ENCODE peak calls at places on chromosomes 1 and 21, in five cellular contexts. One of them, this sample, is unnamed.

GRCh38 chr1:182198006-182198605 is 136.6 kb upstream of the ZNF648 start:
- DNase-seq in SK-N-SH: no peak
- DNase-seq in K562: peak
- DNase-seq in GM12878: no peak
- DNase-seq in HepG2: no peak
- DNase-seq in this sample: peak

GRCh38 chr21:27424601-27425000 is 457.7 kb upstream of the ADAMTS5 start:
- DNase-seq in SK-N-SH: no peak
- DNase-seq in K562: no peak
- DNase-seq in GM12878: no peak
- DNase-seq in HepG2: no peak
- DNase-seq in this sample: no peak

GRCh38 chr1:117059334-117059677 is 820 bp upstream of the TTF2 start:
- DNase-seq in SK-N-SH: no peak
- DNase-seq in K562: peak
- DNase-seq in GM12878: peak
- DNase-seq in HepG2: peak
- DNase-seq in this sample: peak

GRCh38 chr1:33273961-33274371 is 17.7 kb downstream of the ZNF362 start:
- DNase-seq in SK-N-SH: no peak
- DNase-seq in K562: no peak
- DNase-seq in GM12878: no peak
- DNase-seq in HepG2: no peak
- DNase-seq in this sample: no peak

GRCh38 chr1:243973169-243973568 is 77.9 kb upstream of the ZBTB18 start:
- DNase-seq in SK-N-SH: peak
- DNase-seq in K562: no peak
- DNase-seq in GM12878: no peak
- DNase-seq in HepG2: no peak
- DNase-seq in this sample: no peak

GRCh38 chr21:29330797-29331196 is 32.1 kb downstream of the BACH1 start:
- DNase-seq in SK-N-SH: no peak
- DNase-seq in K562: no peak
- DNase-seq in GM12878: no peak
- DNase-seq in HepG2: no peak
- DNase-seq in this sample: no peak

GRCh38 chr21:39079617-39080016 is 103.6 kb downstream of the PSMG1 start:
- DNase-seq in SK-N-SH: no peak
- DNase-seq in K562: peak
- DNase-seq in GM12878: no peak
- DNase-seq in HepG2: peak
- DNase-seq in this sample: no peak

GRCh38 chr1:26289158-26290059 is 9.5 kb downstream of the SH3BGRL3 start:
- DNase-seq in SK-N-SH: no peak
- DNase-seq in K562: peak
- DNase-seq in GM12878: no peak
- DNase-seq in HepG2: no peak
- DNase-seq in this sample: no peak

GRCh38 chr1:183871142-183871541 is 66.2 kb downstream of the RGL1 start:
- DNase-seq in SK-N-SH: no peak
- DNase-seq in K562: no peak
- DNase-seq in GM12878: no peak
- DNase-seq in HepG2: peak
- DNase-seq in this sample: no peak

GRCh38 chr1:215807926-215808325 is 240.8 kb downstream of the KCTD3 start:
- DNase-seq in SK-N-SH: no peak
- DNase-seq in K562: no peak
- DNase-seq in GM12878: no peak
- DNase-seq in HepG2: no peak
- DNase-seq in this sample: no peak

GRCh38 chr1:176949033-176949662 is 215.4 kb downstream of the ASTN1 start:
- DNase-seq in SK-N-SH: peak
- DNase-seq in K562: peak
- DNase-seq in GM12878: no peak
- DNase-seq in HepG2: peak
- DNase-seq in this sample: peak

GRCh38 chr1:6860401-6860800 is 75.1 kb downstream of the CAMTA1 start:
- DNase-seq in SK-N-SH: no peak
- DNase-seq in K562: peak
- DNase-seq in GM12878: no peak
- DNase-seq in HepG2: no peak
- DNase-seq in this sample: no peak

GRCh38 chr1:191256917-191257316 is 779.3 kb upstream of the BRINP3 start:
- DNase-seq in SK-N-SH: no peak
- DNase-seq in K562: no peak
- DNase-seq in GM12878: no peak
- DNase-seq in HepG2: no peak
- DNase-seq in this sample: no peak

GRCh38 chr1:205237526-205238484 is 10.1 kb downstream of the TMCC2 start:
- DNase-seq in SK-N-SH: no peak
- DNase-seq in K562: peak
- DNase-seq in GM12878: no peak
- DNase-seq in HepG2: no peak
- DNase-seq in this sample: no peak

DNA sequence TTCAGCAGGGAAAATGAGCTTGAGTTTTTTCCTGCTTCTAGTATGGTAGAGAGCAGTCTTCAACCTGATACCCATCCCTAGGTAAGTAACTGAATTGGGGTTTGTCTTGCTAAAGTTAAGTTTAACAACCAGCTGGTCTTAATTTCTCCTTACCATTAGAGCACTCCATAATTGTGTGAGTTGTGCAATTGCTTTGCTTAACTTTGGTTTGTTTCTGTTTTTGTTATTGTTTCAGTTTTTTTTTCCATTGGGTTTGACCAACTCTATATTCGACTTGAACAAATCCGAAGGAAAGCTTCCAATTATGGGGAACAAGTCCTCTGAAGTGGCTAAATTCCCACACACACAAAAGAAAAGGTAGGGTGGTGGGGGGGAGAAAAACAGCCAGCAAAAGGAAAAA is 641.1 kb downstream of the PLA2G4A start:
- DNase-seq in SK-N-SH: no peak
- DNase-seq in K562: no peak
- DNase-seq in GM12878: no peak
- DNase-seq in HepG2: no peak
- DNase-seq in this sample: no peak
- TF ChIP-seq FOXM1 in SK-N-SH: no peak
- TF ChIP-seq FOXM1 in K562: no peak
- TF ChIP-seq FOXM1 in GM12878: no peak
- TF ChIP-seq FOXM1 in HepG2: no peak
- TF ChIP-seq FOXM1 in this sample: no peak

DNA sequence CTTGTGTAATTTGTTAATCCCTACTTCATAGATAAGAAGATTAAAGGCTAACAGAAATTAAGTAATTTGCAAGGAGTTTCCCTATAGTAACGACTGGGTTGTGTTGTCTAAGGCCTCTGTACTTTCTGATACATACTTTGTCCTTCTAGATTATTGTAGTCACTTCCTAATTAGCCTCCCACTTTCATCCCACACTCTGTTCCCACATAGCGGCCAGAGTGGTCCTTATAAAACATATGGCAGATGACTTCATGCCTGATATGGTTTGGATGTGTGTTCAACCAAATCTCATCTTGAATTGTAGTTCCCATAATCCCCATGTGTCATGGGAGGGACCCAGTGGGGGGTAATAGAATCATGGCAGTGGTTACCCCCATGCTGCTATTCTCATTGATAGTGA is 120.5 kb upstream of the DAB1 start:
- DNase-seq in SK-N-SH: no peak
- DNase-seq in K562: no peak
- DNase-seq in GM12878: no peak
- DNase-seq in HepG2: no peak
- DNase-seq in this sample: no peak
- TF ChIP-seq FOXM1 in SK-N-SH: no peak
- TF ChIP-seq FOXM1 in K562: no peak
- TF ChIP-seq FOXM1 in GM12878: no peak
- TF ChIP-seq FOXM1 in HepG2: no peak
- TF ChIP-seq FOXM1 in this sample: no peak

GRCh38 chr1:16630661-16631247 is 17.4 kb upstream of the NBPF1 start:
- DNase-seq in SK-N-SH: peak
- DNase-seq in K562: no peak
- DNase-seq in GM12878: no peak
- DNase-seq in HepG2: no peak
- DNase-seq in this sample: no peak
- TF ChIP-seq FOXM1 in SK-N-SH: no peak
- TF ChIP-seq FOXM1 in K562: no peak
- TF ChIP-seq FOXM1 in GM12878: no peak
- TF ChIP-seq FOXM1 in HepG2: no peak
- TF ChIP-seq FOXM1 in this sample: no peak

GRCh38 chr1:218743861-218744505 is 398.8 kb downstream of the TGFB2 start:
- DNase-seq in SK-N-SH: no peak
- DNase-seq in K562: no peak
- DNase-seq in GM12878: no peak
- DNase-seq in HepG2: no peak
- DNase-seq in this sample: no peak
- TF ChIP-seq FOXM1 in SK-N-SH: no peak
- TF ChIP-seq FOXM1 in K562: no peak
- TF ChIP-seq FOXM1 in GM12878: no peak
- TF ChIP-seq FOXM1 in HepG2: no peak
- TF ChIP-seq FOXM1 in this sample: no peak

DNA sequence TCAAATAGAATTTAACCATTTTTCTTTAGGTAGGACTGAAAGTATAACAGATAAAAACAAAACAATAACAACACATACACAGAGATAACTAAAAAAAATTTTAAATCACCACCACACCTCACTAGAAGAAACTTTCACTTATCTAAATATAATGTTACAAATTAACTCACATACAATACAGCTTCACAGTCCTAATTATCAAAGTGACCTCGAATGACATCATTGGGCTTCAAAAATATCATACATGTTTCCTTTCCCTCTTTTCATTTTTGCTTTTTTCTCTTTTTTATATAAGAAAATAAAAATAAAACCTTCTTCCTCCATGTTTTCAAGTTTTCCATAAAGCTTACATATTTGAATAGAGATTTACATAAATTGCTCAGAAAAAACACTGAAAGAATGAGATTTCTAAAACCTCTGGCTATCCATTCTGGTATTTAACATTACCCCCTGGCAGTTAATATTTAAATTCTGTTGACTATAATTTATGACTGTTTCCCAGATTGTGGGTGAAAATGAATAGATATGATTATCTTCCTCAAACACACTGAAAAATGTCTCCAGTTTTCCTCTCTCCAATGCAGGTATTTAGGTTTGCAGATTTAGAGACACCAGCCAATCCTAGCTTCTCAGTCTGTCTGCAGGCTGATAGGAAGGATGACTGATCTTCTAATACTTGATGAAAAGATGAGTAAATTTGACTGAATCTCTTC is 40.5 kb upstream of the SLC19A2 start:
- DNase-seq in SK-N-SH: no peak
- DNase-seq in K562: no peak
- DNase-seq in GM12878: no peak
- DNase-seq in HepG2: no peak
- DNase-seq in this sample: no peak
- TF ChIP-seq FOXM1 in SK-N-SH: no peak
- TF ChIP-seq FOXM1 in K562: no peak
- TF ChIP-seq FOXM1 in GM12878: no peak
- TF ChIP-seq FOXM1 in HepG2: no peak
- TF ChIP-seq FOXM1 in this sample: no peak